ENCODE peak calls at places on chromosomes 4 and X, in four cellular contexts. E is HCT116, V is right lobe of liver, C is uterus. H is an unnamed sample.

GRCh38 chr4:183118585-183118984 is 19.5 kb downstream of the WWC2 start:
- DNase-seq in C (no peak), V (no peak), E (no peak), H (no peak)

GRCh38 chr4:52038109-52038912 is at the start of gene SGCB:
- DNase-seq in E (no peak), V (peak; percentile 68), C (peak; percentile 67), H (peak; percentile 90)

GRCh38 chr4:7985891-7986441 is 46.3 kb upstream of the AFAP1 start:
- DNase-seq in V (no peak), E (no peak), C (no peak), H (no peak)

GRCh38 chrX:121987163-121987562 is 939.8 kb downstream of the GLUD2 start:
- DNase-seq in V (no peak), C (no peak), E (no peak), H (no peak)

GRCh38 chrX:140090800-140091275 is 125.5 kb upstream of the CXorf66 start:
- DNase-seq in V (no peak), C (no peak), E (no peak), H (no peak)

GRCh38 chr4:87868482-87868881 is 35.7 kb downstream of the MEPE start:
- DNase-seq in C (no peak), E (no peak), V (no peak), H (no peak)

GRCh38 chr4:25856756-25857155 is 6.0 kb downstream of the SEL1L3 start:
- DNase-seq in C (no peak), V (no peak), E (no peak), H (no peak)

GRCh38 chr4:106315476-106315967 is 487 bp downstream of the TBCK start:
- DNase-seq in V (no peak), E (no peak), C (no peak), H (no peak)

GRCh38 chrX:52359614-52360232 is 9.1 kb upstream of the XAGE2 start:
- DNase-seq in V (no peak), C (no peak), E (no peak), H (no peak)

GRCh38 chrX:11349661-11350337 is 56.6 kb downstream of the AMELX start:
- DNase-seq in V (no peak), C (no peak), E (no peak), H (no peak)

GRCh38 chrX:43655961-43656494 is at the start of gene MAOA:
- DNase-seq in V (peak; percentile 94), E (no peak), C (peak; percentile 72), H (peak; percentile 83)

GRCh38 chr4:74451214-74451661 is 6.3 kb downstream of the AREG start:
- DNase-seq in C (no peak), V (no peak), E (no peak), H (no peak)

GRCh38 chrX:72351606-72352338 is 46.1 kb upstream of the CITED1 start:
- DNase-seq in E (no peak), C (peak; percentile 17), V (no peak), H (no peak)

GRCh38 chr4:74503580-74503979 is 58.6 kb downstream of the AREG start:
- DNase-seq in E (no peak), V (no peak), C (no peak), H (no peak)

GRCh38 chr4:26406346-26406975 is 83.8 kb downstream of the CCKAR start:
- DNase-seq in E (no peak), V (no peak), C (no peak), H (no peak)

GRCh38 chr4:173318648-173319211 is 15.4 kb downstream of the HMGB2 start:
- DNase-seq in C (no peak), V (no peak), E (peak; percentile 15), H (no peak)

GRCh38 chr4:150867148-150867547 is 147.9 kb downstream of the LRBA start:
- DNase-seq in C (no peak), E (peak; percentile 73), V (no peak), H (no peak)

GRCh38 chrX:79161655-79162054 is 17.2 kb downstream of the GPR174 start:
- DNase-seq in E (no peak), V (no peak), C (no peak), H (no peak)

GRCh38 chr4:110010797-110011196 is 98.1 kb downstream of the EGF start:
- DNase-seq in E (no peak), C (no peak), V (no peak), H (no peak)

GRCh38 chrX:101117701-101118100 is 19.7 kb downstream of the CENPI start:
- DNase-seq in V (no peak), C (no peak), E (no peak), H (no peak)

GRCh38 chrX:101550362-101550761 is at the start of gene ARMCX1:
- DNase-seq in C (peak; percentile 71), E (no peak), V (peak; percentile 46), H (peak; percentile 80)

GRCh38 chr4:128775916-128776315 is 33.6 kb upstream of the JADE1 start:
- DNase-seq in E (no peak), V (no peak), C (no peak), H (no peak)

GRCh38 chr4:152605641-152606304 is 69.9 kb upstream of the FBXW7 start:
- DNase-seq in V (no peak), C (no peak), E (no peak), H (no peak)

GRCh38 chr4:128812360-128812958 is 3.0 kb downstream of the JADE1 start:
- DNase-seq in C (no peak), E (peak; percentile 19), V (no peak), H (no peak)

GRCh38 chr4:88857588-88857987 is 160.0 kb upstream of the NAP1L5 start:
- DNase-seq in E (no peak), C (no peak), V (no peak), H (no peak)

GRCh38 chr4:75995727-75996126 is 5.0 kb upstream of the SDAD1 start:
- DNase-seq in E (peak; percentile 42), C (no peak), V (no peak), H (no peak)

GRCh38 chr4:177442623-177443155 is 452 bp upstream of the AGA start:
- DNase-seq in C (no peak), E (no peak), V (no peak), H (no peak)

GRCh38 chrX:69028006-69028760 is 137.1 kb downstream of the PJA1 start:
- DNase-seq in E (no peak), V (no peak), C (no peak), H (no peak)

GRCh38 chr4:85431156-85431555 is 43.8 kb upstream of the ARHGAP24 start:
- DNase-seq in C (no peak), E (no peak), V (no peak), H (no peak)

GRCh38 chr4:96317924-96318323 is 478.0 kb downstream of the PDHA2 start:
- DNase-seq in C (no peak), E (no peak), V (no peak), H (no peak)

GRCh38 chrX:153735274-153735673 is 10.6 kb downstream of the ABCD1 start:
- DNase-seq in V (no peak), C (no peak), E (no peak), H (no peak)

GRCh38 chr4:157291071-157291470 is 70.5 kb downstream of the GRIA2 start:
- DNase-seq in V (no peak), C (no peak), E (no peak), H (no peak)

GRCh38 chr4:95124906-95125504 is 367.2 kb downstream of the BMPR1B start:
- DNase-seq in C (peak; percentile 12), E (peak; percentile 56), V (no peak), H (no peak)

GRCh38 chr4:88599298-88599697 is 7.0 kb downstream of the HERC3 start:
- DNase-seq in V (no peak), E (no peak), C (no peak), H (no peak)

GRCh38 chr4:64539234-64539849 is 130.1 kb upstream of the TECRL start:
- DNase-seq in V (peak; percentile 59), E (peak; percentile 16), C (no peak), H (no peak)

GRCh38 chr4:1289232-1290164 is at the start of gene MAEA:
- DNase-seq in V (peak; percentile 98), E (peak; percentile 91), C (peak; percentile 97), H (peak; percentile 98)
- TF ChIP-seq POLR2A in V (peak; percentile 76), E (peak; percentile 63), C (peak; percentile 67), H (peak; percentile 78)

GRCh38 chr4:186596850-186597390 is 41.6 kb upstream of the MTNR1A start:
- DNase-seq in E (no peak), V (no peak), C (no peak), H (no peak)

GRCh38 chr4:186602978-186603377 is 47.6 kb upstream of the MTNR1A start:
- DNase-seq in V (no peak), C (no peak), E (no peak), H (no peak)

GRCh38 chr4:186598686-186599085 is 43.3 kb upstream of the MTNR1A start:
- DNase-seq in V (no peak), E (no peak), C (no peak), H (no peak)

GRCh38 chr4:186596346-186596745 is 41.0 kb upstream of the MTNR1A start:
- DNase-seq in V (no peak), C (no peak), E (no peak), H (no peak)

DNA sequence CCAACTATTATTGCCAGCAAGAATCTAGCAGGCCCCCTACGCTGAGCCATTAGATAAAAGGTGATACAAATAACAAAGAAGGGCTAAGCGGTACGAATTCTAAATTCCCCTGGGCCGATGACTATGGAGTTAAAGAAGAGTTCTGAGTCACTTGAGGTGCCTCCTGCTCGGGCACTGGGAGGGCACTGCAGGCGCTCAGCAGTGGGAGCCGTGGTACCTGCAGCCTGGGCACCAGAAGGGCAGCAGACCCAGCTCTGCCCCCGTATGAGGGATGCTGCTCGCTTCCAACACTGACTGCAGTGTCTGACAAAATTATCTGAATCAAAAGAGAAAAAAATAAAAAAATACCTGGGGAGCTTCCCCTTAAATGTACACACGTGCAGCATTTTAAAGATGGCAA is 44.1 kb upstream of the MTNR1A start:
- DNase-seq in E (no peak), V (no peak), C (no peak), H (no peak)
- H3K36me3 ChIP-seq in E (peaks cover 93% of the 10 kb centered on the region), V (peaks cover 73% of the 10 kb centered on the region), C (no peaks in the 10 kb centered on the region), H (no peaks in the 10 kb centered on the region)

DNA sequence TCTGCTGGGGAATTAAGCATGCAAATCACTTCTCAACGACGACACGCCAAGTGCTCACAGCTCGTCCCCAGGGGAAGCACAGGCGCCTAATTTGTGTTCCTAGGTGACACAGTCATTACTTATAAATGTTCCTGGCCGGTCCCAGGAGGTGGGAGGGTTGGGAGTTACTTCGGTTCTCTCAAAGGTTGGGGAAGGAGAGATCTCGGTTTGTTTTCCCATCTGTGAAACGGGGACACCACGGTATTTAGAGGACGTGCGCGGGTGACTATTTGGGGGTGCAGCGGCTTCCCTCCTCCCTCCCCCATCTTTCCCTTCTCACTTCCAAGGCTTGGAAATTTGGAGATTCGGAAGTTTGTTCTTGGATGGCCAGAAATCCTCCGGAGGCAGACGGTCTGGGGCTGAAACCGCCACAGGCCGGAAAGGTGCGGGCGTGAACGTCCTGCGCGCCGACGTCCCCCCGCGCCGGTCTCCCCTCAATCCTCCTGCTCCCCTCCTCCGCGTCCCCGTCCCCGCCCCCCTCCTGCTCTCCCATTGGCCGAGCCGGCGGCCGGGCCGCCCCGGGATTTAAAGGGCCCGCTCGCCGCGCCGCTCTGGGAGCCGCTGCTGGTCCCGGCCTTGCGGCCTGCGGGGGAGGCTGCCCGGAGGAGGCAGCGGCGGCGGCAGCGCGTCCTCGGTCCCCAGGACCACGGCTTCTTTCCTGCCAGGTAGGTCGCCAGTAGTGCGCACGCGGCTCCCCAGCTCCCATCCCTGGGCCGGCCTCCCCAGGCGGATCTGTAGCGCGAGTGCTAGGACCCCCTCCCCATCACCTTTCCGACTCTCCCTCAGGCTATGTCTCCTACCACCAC is at the start of gene PORCN:
- DNase-seq in E (no peak), C (peak; percentile 81), V (peak; percentile 84), H (peak; percentile 95)
- TF ChIP-seq POLR2A in E (no peak), C (peak; percentile 61), V (peak; percentile 38), H (no peak)

DNA sequence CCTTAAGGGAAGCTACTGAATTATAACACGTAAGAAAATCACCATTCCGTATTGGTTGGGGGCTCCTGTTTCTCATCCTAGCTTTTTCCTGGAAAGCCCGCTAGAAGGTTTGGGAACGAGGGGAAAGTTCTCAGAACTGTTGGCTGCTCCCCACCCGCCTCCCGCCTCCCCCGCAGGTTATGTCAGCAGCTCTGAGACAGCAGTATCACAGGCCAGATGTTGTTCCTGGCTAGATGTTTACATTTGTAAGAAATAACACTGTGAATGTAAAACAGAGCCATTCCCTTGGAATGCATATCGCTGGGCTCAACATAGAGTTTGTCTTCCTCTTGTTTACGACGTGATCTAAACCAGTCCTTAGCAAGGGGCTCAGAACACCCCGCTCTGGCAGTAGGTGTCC is 7.1 kb upstream of the MSANTD1 start:
- DNase-seq in C (peak; percentile 77), E (no peak), V (no peak), H (no peak)
- H3K36me3 ChIP-seq in C (no peaks in the 10 kb centered on the region), E (no peaks in the 10 kb centered on the region), V (peaks cover 40% of the 10 kb centered on the region), H (peaks cover 72% of the 10 kb centered on the region)